ENCODE peak calls at places on chromosome 13, in ten cellular contexts. K, O, E, L, M, W, H, R, J and A are unnamed samples. For H3K4me1, the result is how much of the 10 kb centered on the place peaks cover.

GRCh38 chr13:76854209-76854608 is 32.0 kb downstream of the KCTD12 start:
- DNase-seq in K (no peak), O (no peak), E (no peak), L (no peak), M (no peak), W (no peak), H (no peak), R (no peak), J (no peak), A (no peak)

GRCh38 chr13:58478858-58479257 is 847.3 kb downstream of the PCDH17 start:
- DNase-seq in K (no peak), O (no peak), E (no peak), L (no peak), M (no peak), W (no peak), H (no peak), R (no peak), J (no peak), A (no peak)

GRCh38 chr13:100497394-100497793 is 91.2 kb downstream of the GGACT start:
- DNase-seq in K (no peak), O (peak), E (no peak), L (no peak), M (no peak), W (no peak), H (no peak), R (no peak), J (no peak), A (no peak)

GRCh38 chr13:46751811-46752635 is 44.9 kb downstream of the ESD start:
- DNase-seq in K (no peak), O (peak), E (no peak), L (no peak), M (no peak), W (no peak), H (no peak), R (no peak), J (no peak), A (no peak)

GRCh38 chr13:100423375-100423774 is 165.2 kb downstream of the GGACT start:
- DNase-seq in K (no peak), O (peak), E (no peak), L (no peak), M (no peak), W (no peak), H (no peak), R (no peak), J (no peak), A (no peak)

GRCh38 chr13:89401209-89401810 is 1730.1 kb downstream of the SLITRK5 start:
- DNase-seq in K (no peak), O (peak), E (peak), L (no peak), M (no peak), W (no peak), H (no peak), R (no peak), J (no peak), A (no peak)

GRCh38 chr13:33624740-33625139 is 193.2 kb upstream of the RFC3 start:
- DNase-seq in K (no peak), O (no peak), E (no peak), L (no peak), M (no peak), W (no peak), H (no peak), R (no peak), J (no peak), A (no peak)

GRCh38 chr13:54210397-54211050 is 1181.9 kb downstream of the OLFM4 start:
- DNase-seq in K (no peak), O (no peak), E (no peak), L (no peak), M (no peak), W (no peak), H (no peak), R (no peak), J (no peak), A (peak)

GRCh38 chr13:92164822-92165221 is 766.4 kb downstream of the GPC5 start:
- DNase-seq in K (no peak), O (no peak), E (no peak), L (no peak), M (no peak), W (no peak), H (no peak), R (no peak), J (no peak), A (no peak)

GRCh38 chr13:35857769-35858168 is 273.4 kb downstream of the DCLK1 start:
- DNase-seq in K (peak), O (peak), E (no peak), L (no peak), M (no peak), W (no peak), H (no peak), R (no peak), J (no peak), A (no peak)

GRCh38 chr13:25217023-25217909 is 45.2 kb upstream of the AMER2 start:
- DNase-seq in K (no peak), O (peak), E (peak), L (no peak), M (no peak), W (no peak), H (no peak), R (no peak), J (no peak), A (no peak)

GRCh38 chr13:33610471-33611015 is 207.4 kb upstream of the RFC3 start:
- DNase-seq in K (peak), O (no peak), E (peak), L (peak), M (no peak), W (no peak), H (no peak), R (peak), J (peak), A (no peak)

GRCh38 chr13:46572758-46573384 is 19.9 kb downstream of the LRCH1 start:
- DNase-seq in K (no peak), O (no peak), E (no peak), L (no peak), M (no peak), W (no peak), H (no peak), R (no peak), J (no peak), A (no peak)

GRCh38 chr13:69882451-69882850 is 225.2 kb upstream of the ATXN8OS start:
- DNase-seq in K (no peak), O (no peak), E (no peak), L (no peak), M (no peak), W (no peak), H (no peak), R (no peak), J (no peak), A (no peak)

GRCh38 chr13:107644136-107644535 is 571.2 kb downstream of the LIG4 start:
- DNase-seq in K (no peak), O (no peak), E (no peak), L (no peak), M (no peak), W (no peak), H (no peak), R (no peak), J (no peak), A (no peak)

GRCh38 chr13:31970237-31970930 is 61.2 kb upstream of the FRY start:
- DNase-seq in K (no peak), O (peak), E (no peak), L (no peak), M (no peak), W (no peak), H (no peak), R (no peak), J (no peak), A (no peak)

GRCh38 chr13:74205313-74205690 is 71.1 kb upstream of the KLF12 start:
- DNase-seq in K (no peak), O (no peak), E (no peak), L (no peak), M (no peak), W (no peak), H (no peak), R (no peak), J (no peak), A (no peak)

GRCh38 chr13:97938701-97939475 is 14.6 kb upstream of the IPO5 start:
- DNase-seq in K (no peak), O (no peak), E (no peak), L (no peak), M (no peak), W (no peak), H (no peak), R (no peak), J (no peak), A (no peak)

GRCh38 chr13:71712988-71713653 is 153.9 kb downstream of the DACH1 start:
- DNase-seq in K (peak), O (no peak), E (no peak), L (peak), M (no peak), W (no peak), H (no peak), R (no peak), J (no peak), A (no peak)

GRCh38 chr13:19644947-19645439 is 11.5 kb downstream of the MPHOSPH8 start:
- DNase-seq in K (no peak), O (no peak), E (no peak), L (no peak), M (no peak), W (no peak), H (no peak), R (no peak), J (no peak), A (no peak)

GRCh38 chr13:60922526-60923231 is 493.0 kb downstream of the PCDH20 start:
- DNase-seq in K (no peak), O (no peak), E (no peak), L (no peak), M (no peak), W (no peak), H (no peak), R (no peak), J (no peak), A (no peak)
- TF ChIP-seq CTCF in K (no peak), O (no peak), E (no peak), L (no peak), M (no peak), W (no peak), H (no peak), R (no peak), J (no peak), A (no peak)

GRCh38 chr13:39353988-39354387 is 249.0 kb downstream of the LHFPL6 start:
- DNase-seq in K (no peak), O (peak), E (no peak), L (no peak), M (no peak), W (no peak), H (no peak), R (no peak), J (no peak), A (no peak)
- H3K4me1 ChIP-seq in K (under half), O (under half), E (under half), L (under half), M (under half), W (under half), H (under half), R (under half), J (under half), A (under half)

DNA sequence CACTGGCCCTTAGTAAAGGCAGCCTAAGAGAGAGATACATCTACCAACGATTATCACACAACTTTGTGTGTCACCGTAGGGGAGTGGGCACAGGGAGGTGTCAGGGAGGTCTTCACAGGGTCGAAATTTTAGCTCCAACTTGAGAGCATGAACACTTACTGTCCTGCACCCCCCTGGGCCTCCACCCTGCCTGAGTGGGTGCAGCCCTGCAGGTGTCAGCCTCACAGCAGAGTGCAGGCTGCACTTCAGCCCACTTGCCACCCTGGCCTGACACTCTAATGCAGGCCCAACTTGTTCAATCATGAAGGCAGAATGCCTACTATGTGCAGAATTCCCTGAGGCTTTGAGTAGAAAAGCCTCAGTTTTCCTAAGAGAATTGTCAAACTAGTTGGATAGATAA is 4.0 kb upstream of the SMAD9 start:
- DNase-seq in K (no peak), O (no peak), E (no peak), L (no peak), M (no peak), W (no peak), H (no peak), R (no peak), J (no peak), A (no peak)
- TF ChIP-seq CTCF in K (no peak), O (no peak), E (no peak), L (no peak), M (no peak), W (no peak), H (no peak), R (no peak), J (no peak), A (no peak)

DNA sequence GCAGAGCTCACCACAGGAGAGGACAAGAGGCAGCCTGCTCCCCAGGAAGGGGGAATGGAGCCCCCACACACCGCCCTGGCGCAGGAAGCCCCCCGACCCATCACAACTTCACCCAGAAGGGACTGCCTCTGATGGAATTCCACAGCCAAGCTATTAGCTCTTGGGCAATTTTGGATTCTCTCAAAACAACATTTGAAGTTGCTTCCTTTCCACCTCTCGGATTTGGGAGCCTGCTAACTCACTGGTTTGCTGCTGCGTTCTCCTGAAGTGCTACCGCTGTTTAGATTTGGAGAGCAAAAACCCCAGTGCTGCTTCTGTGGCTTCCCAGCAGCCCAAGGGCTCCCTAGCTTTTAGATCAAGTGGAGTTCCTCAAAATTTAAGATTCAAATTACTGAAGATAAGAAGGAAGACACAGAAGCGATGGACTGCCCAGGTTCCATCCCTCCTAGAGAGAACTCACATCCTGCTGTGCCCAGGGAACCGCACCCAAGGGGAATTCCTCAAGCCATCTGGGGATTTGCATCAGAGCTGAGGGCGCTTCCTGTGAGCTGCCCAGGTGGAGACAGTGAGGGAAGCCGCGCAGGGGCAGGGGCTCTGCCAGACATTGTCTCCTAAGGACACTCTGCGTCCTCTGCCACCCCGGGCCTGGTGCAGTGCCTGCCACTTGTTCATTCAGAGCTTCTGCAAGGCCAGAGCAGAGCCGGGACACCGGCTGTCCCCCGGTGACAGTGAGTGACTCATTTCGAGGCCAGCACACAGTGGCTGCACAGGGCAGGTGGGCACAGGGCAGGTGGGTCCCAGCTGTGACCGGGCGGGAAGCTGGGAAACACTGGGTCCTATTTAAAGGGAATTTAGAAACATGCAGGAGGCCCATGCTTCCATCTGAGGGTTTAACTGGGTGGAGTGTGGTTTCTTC is 45.5 kb downstream of the COL4A1 start:
- DNase-seq in K (no peak), O (no peak), E (no peak), L (no peak), M (no peak), W (no peak), H (no peak), R (no peak), J (no peak), A (no peak)
- H3K4me1 ChIP-seq in K (under half), O (under half), E (under half), L (under half), M (under half), W (under half), H (under half), R (under half), J (half or more), A (under half)

DNA sequence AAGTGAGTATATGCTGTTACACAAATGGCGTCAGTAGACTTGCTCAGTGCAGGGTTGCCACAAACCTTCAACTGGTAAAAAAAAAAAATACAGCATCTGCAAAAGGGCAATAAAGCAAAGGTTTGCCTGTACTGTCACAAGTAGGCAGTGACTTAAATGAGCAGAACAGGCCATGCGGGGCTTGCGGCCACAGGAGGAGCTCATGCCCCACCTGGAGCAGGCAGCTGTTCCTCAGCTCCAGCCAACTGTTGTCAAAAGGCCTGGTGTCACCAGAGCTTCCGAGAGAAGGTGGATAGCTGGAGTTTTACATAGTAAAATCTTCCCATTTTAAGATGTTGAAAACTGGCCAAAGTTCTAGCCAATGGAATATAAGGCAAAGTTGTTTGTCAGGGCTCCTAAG is 7.7 kb downstream of the ATP7B start:
- DNase-seq in K (no peak), O (no peak), E (peak), L (no peak), M (no peak), W (no peak), H (no peak), R (no peak), J (no peak), A (no peak)
- TF ChIP-seq CTCF in K (peak), O (no peak), E (no peak), L (peak), M (no peak), W (no peak), H (no peak), R (peak), J (no peak), A (no peak)

GRCh38 chr13:113841355-113841653 is 22.6 kb downstream of the GAS6 start:
- DNase-seq in K (no peak), O (no peak), E (no peak), L (no peak), M (no peak), W (no peak), H (no peak), R (no peak), J (no peak), A (no peak)

GRCh38 chr13:113837554-113838355 is 26.1 kb downstream of the GAS6 start:
- DNase-seq in K (no peak), O (peak), E (peak), L (peak), M (peak), W (peak), H (peak), R (peak), J (peak), A (peak)

GRCh38 chr13:113840541-113841354 is 23.1 kb downstream of the GAS6 start:
- DNase-seq in K (no peak), O (no peak), E (no peak), L (no peak), M (no peak), W (peak), H (peak), R (peak), J (no peak), A (no peak)

GRCh38 chr13:113838711-113839201 is 25.1 kb downstream of the GAS6 start:
- DNase-seq in K (no peak), O (no peak), E (no peak), L (no peak), M (no peak), W (no peak), H (no peak), R (peak), J (peak), A (no peak)

DNA sequence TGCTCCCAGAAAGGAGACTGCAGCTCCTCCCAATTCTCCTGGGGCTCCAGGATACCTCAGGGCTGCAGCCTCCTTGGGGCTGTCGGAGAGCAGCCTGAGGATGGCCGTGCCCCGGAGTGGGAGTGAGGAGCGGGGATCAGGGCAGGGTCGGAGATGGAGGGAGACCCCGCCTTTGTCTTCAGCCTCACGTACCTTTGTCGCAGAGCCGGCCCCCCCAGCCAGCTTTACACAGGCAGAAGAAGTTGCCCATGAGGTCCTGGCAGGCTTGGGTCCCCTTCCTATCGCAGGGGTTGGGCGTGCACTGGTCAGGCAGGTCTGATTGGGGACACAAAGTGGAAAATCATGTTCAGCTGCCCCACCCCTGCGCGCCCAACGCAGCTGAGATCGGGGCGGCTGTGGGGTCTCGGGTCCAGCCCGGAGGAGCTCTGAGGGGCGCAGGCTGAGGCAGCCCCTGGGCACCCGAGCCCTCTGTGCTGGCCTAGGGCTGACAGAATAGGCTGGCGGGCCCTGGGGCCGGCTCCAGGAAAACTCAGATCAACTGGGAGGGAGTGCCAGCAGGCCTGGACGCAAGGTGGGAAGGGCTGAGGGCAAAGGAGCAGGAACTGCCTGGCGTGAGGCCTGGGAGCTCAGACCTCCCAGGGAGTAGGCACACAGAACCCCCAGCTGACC is 24.2 kb downstream of the GAS6 start:
- DNase-seq in K (no peak), O (no peak), E (no peak), L (no peak), M (no peak), W (peak), H (no peak), R (peak), J (peak), A (no peak)
- H3K4me1 ChIP-seq in K (under half), O (under half), E (under half), L (under half), M (under half), W (under half), H (under half), R (under half), J (half or more), A (under half)

GRCh38 chr13:30111810-30112209 is 195.5 kb downstream of the KATNAL1 start:
- DNase-seq in K (no peak), O (no peak), E (peak), L (peak), M (no peak), W (no peak), H (no peak), R (no peak), J (no peak), A (no peak)
- TF ChIP-seq CTCF in K (peak), O (peak), E (no peak), L (peak), M (no peak), W (no peak), H (no peak), R (no peak), J (no peak), A (no peak)

DNA sequence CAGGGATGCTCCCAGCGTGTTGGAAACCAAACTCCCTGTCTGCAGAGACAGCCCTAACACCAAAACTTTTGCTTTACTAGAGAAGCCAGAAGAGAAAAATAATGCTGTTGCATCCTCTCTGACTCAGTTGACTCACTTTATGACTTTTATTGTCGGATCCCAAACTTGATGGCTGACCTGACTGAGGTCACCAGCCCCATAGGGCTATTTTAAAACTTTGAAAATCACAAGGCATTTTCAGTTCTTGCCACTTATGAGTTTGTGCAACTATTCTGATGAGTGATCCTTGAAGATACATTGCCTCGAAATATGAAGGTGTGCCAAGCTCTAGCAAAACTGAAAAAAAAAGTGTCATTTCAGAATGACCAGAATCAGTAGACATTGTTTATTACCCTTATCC is 320.2 kb downstream of the DLEU7 start:
- DNase-seq in K (no peak), O (no peak), E (no peak), L (no peak), M (no peak), W (no peak), H (no peak), R (no peak), J (no peak), A (no peak)
- H3K4me1 ChIP-seq in K (under half), O (under half), E (under half), L (under half), M (under half), W (under half), H (under half), R (half or more), J (under half), A (under half)

GRCh38 chr13:27176772-27177171 is 5.2 kb upstream of the USP12 start:
- DNase-seq in K (no peak), O (no peak), E (no peak), L (no peak), M (no peak), W (no peak), H (no peak), R (no peak), J (no peak), A (no peak)

GRCh38 chr13:27182844-27183497 is 11.4 kb upstream of the USP12 start:
- DNase-seq in K (no peak), O (peak), E (peak), L (peak), M (no peak), W (no peak), H (peak), R (peak), J (peak), A (no peak)

GRCh38 chr13:27174766-27175455 is 3.3 kb upstream of the USP12 start:
- DNase-seq in K (no peak), O (peak), E (no peak), L (no peak), M (no peak), W (no peak), H (no peak), R (no peak), J (no peak), A (no peak)

GRCh38 chr13:27182054-27182453 is 10.4 kb upstream of the USP12 start:
- DNase-seq in K (no peak), O (no peak), E (no peak), L (no peak), M (no peak), W (no peak), H (no peak), R (no peak), J (no peak), A (no peak)

GRCh38 chr13:27177852-27178251 is 6.2 kb upstream of the USP12 start:
- DNase-seq in K (no peak), O (no peak), E (no peak), L (no peak), M (no peak), W (no peak), H (no peak), R (no peak), J (no peak), A (no peak)
- TF ChIP-seq CTCF in K (peak), O (no peak), E (no peak), L (no peak), M (no peak), W (no peak), H (no peak), R (no peak), J (no peak), A (peak)